ENCODE peak calls at places on chromosomes 12 and 14, in seven cellular contexts. R is uterus, K is gastrocnemius medialis, Y is choroid plexus epithelial cell, U is suprapubic skin, Q is astrocyte of the spinal cord, A is H9. N is an unnamed sample.

GRCh38 chr14:92603309-92604257 is 90.0 kb downstream of the RIN3 start:
- DNase-seq in Q (peak; percentile 93), K (no peak), R (no peak), Y (peak; percentile 92), U (no peak), A (no peak), N (no peak)

GRCh38 chr14:76901171-76902055 is 75.2 kb downstream of the LRRC74A start:
- DNase-seq in Y (no peak), K (no peak), A (no peak), Q (no peak), R (no peak), U (no peak), N (no peak)

GRCh38 chr12:53543539-53543938 is 36.3 kb upstream of the NPFF start:
- DNase-seq in Y (peak; percentile 90), Q (peak; percentile 78), K (peak; percentile 19), R (peak; percentile 66), U (no peak), A (peak; percentile 73), N (no peak)

GRCh38 chr14:67410313-67410712 is 1.7 kb downstream of the PLEK2 start:
- DNase-seq in Y (no peak), K (no peak), R (no peak), A (no peak), U (no peak), Q (no peak), N (no peak)

GRCh38 chr12:22625671-22626251 is 790 bp downstream of the ETNK1 start:
- DNase-seq in K (peak; percentile 5), Y (peak; percentile 41), R (peak; percentile 31), Q (peak; percentile 45), U (no peak), A (peak; percentile 67), N (no peak)

GRCh38 chr14:70416717-70417349 is at the start of gene SYNJ2BP:
- DNase-seq in A (peak; percentile 88), Q (peak; percentile 69), Y (peak; percentile 69), R (peak; percentile 54), U (no peak), K (peak; percentile 54), N (no peak)

GRCh38 chr12:124655317-124656213 is 88.2 kb upstream of the NCOR2 start:
- DNase-seq in K (peak; percentile 21), Y (peak; percentile 99), Q (peak; percentile 100), R (peak; percentile 86), A (peak; percentile 89), U (no peak), N (peak; percentile 41)

GRCh38 chr14:23005861-23006534 is 3.9 kb downstream of the C14orf93 start:
- DNase-seq in Y (no peak), U (no peak), K (no peak), Q (peak; percentile 29), R (no peak), A (no peak), N (no peak)

GRCh38 chr14:72432748-72433147 is 461.2 kb downstream of the DPF3 start:
- DNase-seq in Q (no peak), A (no peak), U (no peak), R (no peak), K (no peak), Y (no peak), N (no peak)

GRCh38 chr14:89833120-89833521 is 121.4 kb downstream of the EFCAB11 start:
- DNase-seq in Q (no peak), A (no peak), R (no peak), K (no peak), U (no peak), Y (no peak), N (no peak)

GRCh38 chr12:60169904-60170303 is 574.1 kb downstream of the SLC16A7 start:
- DNase-seq in K (no peak), A (no peak), R (no peak), Y (peak; percentile 52), U (no peak), Q (no peak), N (no peak)

GRCh38 chr14:72682188-72682587 is 211.7 kb downstream of the DPF3 start:
- DNase-seq in U (no peak), A (no peak), R (no peak), Q (peak; percentile 17), K (no peak), Y (peak; percentile 26), N (no peak)

GRCh38 chr12:126797525-126797924 is 1469.4 kb upstream of the TMEM132C start:
- DNase-seq in R (no peak), Y (no peak), Q (no peak), A (no peak), K (no peak), U (no peak), N (no peak)

GRCh38 chr14:77043984-77044485 is 15.5 kb upstream of the IRF2BPL start:
- DNase-seq in R (peak; percentile 47), Y (no peak), U (no peak), K (no peak), Q (no peak), A (no peak), N (no peak)

GRCh38 chr14:64213079-64213478 is 81.1 kb downstream of the ESR2 start:
- DNase-seq in R (no peak), Q (no peak), Y (no peak), U (no peak), A (no peak), K (no peak), N (no peak)

GRCh38 chr14:64979336-64980074 is 7.2 kb upstream of the FNTB start:
- DNase-seq in A (no peak), Y (peak; percentile 51), K (no peak), Q (peak; percentile 60), R (no peak), U (no peak), N (no peak)

GRCh38 chr12:104736307-104736706 is 221.8 kb downstream of the SLC41A2 start:
- DNase-seq in R (no peak), Y (peak; percentile 87), A (no peak), U (no peak), K (no peak), Q (peak; percentile 88), N (no peak)

GRCh38 chr12:66915312-66915904 is 236.5 kb upstream of the GRIP1 start:
- DNase-seq in Y (no peak), A (no peak), Q (no peak), K (no peak), R (no peak), U (no peak), N (no peak)

GRCh38 chr14:103819503-103820307 is 27.7 kb downstream of the PPP1R13B start:
- DNase-seq in K (no peak), Q (no peak), Y (peak; percentile 24), U (no peak), R (peak; percentile 74), A (peak; percentile 77), N (no peak)

GRCh38 chr12:43576162-43576561 is 24.2 kb upstream of the ADAMTS20 start:
- DNase-seq in Y (no peak), A (no peak), R (no peak), U (no peak), K (no peak), Q (no peak), N (no peak)

GRCh38 chr14:38254565-38255407 is 1.1 kb downstream of the CLEC14A start:
- DNase-seq in K (no peak), U (no peak), R (no peak), Q (peak; percentile 17), Y (no peak), A (no peak), N (no peak)

GRCh38 chr12:94650143-94651056 is at the start of gene TMCC3:
- DNase-seq in A (peak; percentile 58), K (peak; percentile 53), Q (no peak), Y (no peak), R (peak; percentile 21), U (no peak), N (no peak)

GRCh38 chr12:48489012-48489411 is 6.7 kb downstream of the C12orf54 start:
- DNase-seq in Y (peak; percentile 20), A (no peak), R (no peak), Q (peak; percentile 1), U (no peak), K (no peak), N (no peak)

GRCh38 chr12:56257491-56258067 is 605 bp downstream of the ANKRD52 start:
- DNase-seq in Q (peak; percentile 39), Y (peak; percentile 36), R (no peak), K (no peak), A (peak; percentile 86), U (no peak), N (no peak)

GRCh38 chr14:33475623-33476022 is 475.3 kb downstream of the EGLN3 start:
- DNase-seq in A (peak; percentile 86), Y (peak; percentile 57), Q (peak; percentile 49), R (no peak), K (no peak), U (no peak), N (no peak)
- TF ChIP-seq CTCF in A (peak; percentile 80), Y (peak; percentile 59), Q (peak; percentile 31), R (no peak), K (no peak), U (no peak), N (no peak)

DNA sequence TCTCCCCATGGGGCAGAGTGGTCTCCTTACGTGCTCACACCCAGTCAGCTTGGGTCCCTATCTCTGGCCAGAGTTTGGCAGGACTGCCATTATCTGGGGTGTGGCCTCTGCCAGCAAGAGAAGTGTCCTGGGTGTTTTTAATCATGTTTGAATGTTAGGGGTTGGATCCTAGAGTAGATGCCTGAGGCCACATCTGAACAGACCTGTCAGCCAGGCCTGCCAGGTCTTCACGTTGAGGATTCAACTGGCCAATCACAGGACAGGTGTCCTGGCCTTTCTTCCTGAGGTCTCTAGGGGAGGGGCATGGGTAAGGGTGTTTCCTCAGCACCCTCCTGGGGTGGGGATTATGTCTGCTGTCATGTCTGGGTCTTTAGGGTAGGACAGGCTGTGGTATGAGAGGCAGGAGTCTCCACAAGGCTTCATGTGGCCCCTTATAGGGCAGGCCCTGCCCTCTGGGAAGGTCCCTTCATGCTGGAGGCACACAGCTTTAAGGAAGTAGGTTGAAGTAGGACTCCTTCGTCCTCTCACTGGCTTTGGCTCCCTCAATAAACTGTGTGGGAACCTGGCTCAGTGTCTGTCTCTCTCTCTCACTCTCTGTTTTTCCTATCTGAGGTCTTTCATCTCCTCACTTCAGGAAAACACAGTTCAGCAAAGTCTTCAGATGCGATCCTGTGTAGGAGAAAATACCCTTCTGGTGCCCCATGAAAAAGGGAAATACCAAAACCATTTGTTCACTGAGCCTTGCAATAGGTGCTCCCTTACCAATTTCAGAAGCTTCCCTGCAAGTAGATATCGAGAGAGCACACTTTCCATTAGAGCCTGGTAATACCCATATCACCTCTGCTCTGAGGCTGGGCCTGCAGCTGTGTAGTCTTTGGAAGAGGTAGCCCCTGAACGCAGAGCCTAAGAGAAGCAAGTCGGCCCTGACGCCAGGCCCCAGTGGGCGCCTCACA is 6.7 kb upstream of the FITM1 start:
- DNase-seq in K (no peak), A (no peak), Q (no peak), R (no peak), U (no peak), Y (no peak), N (no peak)
- TF ChIP-seq CTCF in K (no peak), A (no peak), Q (no peak), R (no peak), U (no peak), Y (no peak), N (no peak)

GRCh38 chr12:3148366-3149000 is 71.3 kb downstream of the TSPAN9 start:
- DNase-seq in Y (no peak), A (no peak), K (no peak), Q (no peak), R (peak; percentile 77), U (no peak), N (no peak)
- TF ChIP-seq CTCF in Y (no peak), A (no peak), K (no peak), Q (no peak), R (no peak), U (no peak), N (no peak)

DNA sequence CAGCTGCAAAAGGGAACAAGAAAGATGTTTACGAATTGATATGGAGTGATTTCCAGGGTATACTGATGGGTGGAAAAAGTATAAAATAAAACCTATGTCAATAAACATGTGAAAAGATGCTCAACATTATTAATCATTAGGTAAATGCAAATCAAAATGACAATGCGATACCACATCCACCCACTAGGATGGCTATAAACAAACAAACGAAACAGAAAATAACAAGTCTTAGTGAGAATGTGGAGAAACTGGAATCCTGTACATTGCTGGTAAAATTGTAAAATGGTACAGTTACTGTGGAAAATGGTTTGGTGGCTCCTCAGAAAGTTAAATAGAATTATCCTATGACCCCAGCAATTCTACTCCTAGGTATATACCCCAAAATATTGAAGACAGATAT is 9.5 kb upstream of the BEST3 start:
- DNase-seq in R (no peak), A (no peak), K (no peak), Q (no peak), U (no peak), Y (no peak), N (no peak)
- TF ChIP-seq CTCF in R (no peak), A (peak; percentile 42), K (no peak), Q (no peak), U (no peak), Y (no peak), N (no peak)

N was measured in omental fat pad.